ENCODE peak calls at places on chromosomes 2 and 18, in five cellular contexts. C is T-helper 2 cell, Y is LoVo, A is mesenchymal stem cell, V is mesothelial cell of epicardium. R is an unnamed sample.

GRCh38 chr18:11163668-11164067 is 14.3 kb upstream of the PIEZO2 start:
- DNase-seq in C (no peak), V (no peak), Y (no peak), A (peak), R (no peak)

GRCh38 chr2:14720319-14720718 is 87.8 kb downstream of the LRATD1 start:
- DNase-seq in Y (no peak), A (no peak), V (no peak), C (no peak), R (no peak)

GRCh38 chr18:44942073-44942472 is 261.4 kb downstream of the SETBP1 start:
- DNase-seq in A (no peak), C (no peak), V (no peak), Y (no peak), R (no peak)

GRCh38 chr2:183029219-183029618 is 9.0 kb downstream of the NCKAP1 start:
- DNase-seq in A (no peak), Y (no peak), V (no peak), C (no peak), R (no peak)

GRCh38 chr2:239743206-239743605 is 281.9 kb downstream of the NDUFA10 start:
- DNase-seq in Y (no peak), C (no peak), A (no peak), V (no peak), R (no peak)

GRCh38 chr2:222301296-222301997 is 2.6 kb upstream of the PAX3 start:
- DNase-seq in C (no peak), Y (no peak), A (no peak), V (no peak), R (no peak)

GRCh38 chr2:189221811-189222210 is 42.2 kb upstream of the COL5A2 start:
- DNase-seq in V (no peak), Y (peak), C (no peak), A (peak), R (no peak)

GRCh38 chr2:71555798-71556454 is 102.6 kb downstream of the DYSF start:
- DNase-seq in Y (no peak), A (no peak), C (no peak), V (no peak), R (no peak)

GRCh38 chr2:69166812-69167468 is 154.0 kb downstream of the ANTXR1 start:
- DNase-seq in V (no peak), A (no peak), C (no peak), Y (no peak), R (no peak)

R was measured in AG08395.